ENCODE peak calls at places on chromosomes 3 and 15, in nine cellular contexts. Y, P, G, X, O, U, T, N and M are unnamed samples.

GRCh38 chr15:52822475-52822874 is 32.3 kb upstream of the ONECUT1 start:
- DNase-seq in P (no peak), G (no peak), T (no peak), U (no peak), N (no peak), Y (no peak), X (no peak), O (no peak), M (no peak)

GRCh38 chr3:7876741-7877297 is 624.8 kb upstream of the LMCD1 start:
- DNase-seq in P (peak; percentile 66), O (peak; percentile 50), X (no peak), U (no peak), Y (no peak), T (no peak), N (no peak), G (no peak), M (no peak)

GRCh38 chr3:51750878-51751277 is 28.2 kb downstream of the IQCF6 start:
- DNase-seq in T (no peak), P (no peak), G (no peak), N (no peak), U (no peak), Y (no peak), X (no peak), O (no peak), M (no peak)

GRCh38 chr15:63899193-63899592 is 65.4 kb upstream of the HERC1 start:
- DNase-seq in P (no peak), T (peak; percentile 64), Y (no peak), O (no peak), U (no peak), N (no peak), X (no peak), G (no peak), M (no peak)

GRCh38 chr15:81296673-81297072 is 27.3 kb downstream of the STARD5 start:
- DNase-seq in X (no peak), P (peak; percentile 83), O (no peak), N (peak; percentile 62), U (peak; percentile 81), G (no peak), Y (peak; percentile 73), T (peak; percentile 76), M (peak; percentile 52)

GRCh38 chr15:67133738-67134576 is 68.6 kb downstream of the SMAD3 start:
- DNase-seq in T (peak; percentile 61), P (peak; percentile 80), Y (no peak), U (no peak), N (no peak), G (no peak), X (no peak), O (peak; percentile 82), M (peak; percentile 57)

GRCh38 chr15:81899024-81899423 is 146.8 kb downstream of the MEX3B start:
- DNase-seq in P (no peak), T (no peak), O (no peak), G (no peak), N (no peak), Y (no peak), X (no peak), U (no peak), M (no peak)

GRCh38 chr15:58329781-58330467 is 101.9 kb upstream of the LIPC start:
- DNase-seq in Y (peak; percentile 62), X (no peak), O (no peak), N (peak; percentile 83), G (no peak), T (no peak), U (no peak), P (no peak), M (no peak)

GRCh38 chr15:45187894-45188830 is at the start of gene SHF:
- DNase-seq in N (peak; percentile 74), P (peak; percentile 44), T (peak; percentile 84), Y (peak; percentile 78), X (peak; percentile 34), G (peak; percentile 32), U (peak; percentile 86), O (peak; percentile 18), M (peak; percentile 63)

GRCh38 chr3:175433026-175433668 is 574.0 kb downstream of the NAALADL2 start:
- DNase-seq in T (no peak), G (no peak), N (no peak), U (no peak), Y (no peak), P (no peak), X (no peak), O (peak; percentile 96), M (no peak)

GRCh38 chr3:10772230-10773161 is 43.5 kb upstream of the SLC6A11 start:
- DNase-seq in Y (no peak), G (no peak), P (no peak), O (no peak), X (peak; percentile 5), T (no peak), N (no peak), U (peak; percentile 55), M (no peak)

GRCh38 chr15:65856821-65857455 is 12.4 kb upstream of the RAB11A start:
- DNase-seq in G (peak; percentile 32), X (peak; percentile 43), P (peak; percentile 69), N (peak; percentile 68), Y (peak; percentile 71), T (peak; percentile 75), O (peak; percentile 23), U (peak; percentile 87), M (peak; percentile 65)

GRCh38 chr15:75454471-75455418 is 3.3 kb upstream of the SIN3A start:
- DNase-seq in T (no peak), P (peak; percentile 85), O (no peak), X (peak; percentile 71), N (peak; percentile 87), Y (peak; percentile 87), G (no peak), U (peak; percentile 86), M (peak; percentile 84)

GRCh38 chr15:70344666-70345065 is 246.9 kb upstream of the TLE3 start:
- DNase-seq in G (no peak), O (no peak), Y (peak; percentile 28), U (peak; percentile 38), T (no peak), P (no peak), N (no peak), X (no peak), M (no peak)

GRCh38 chr3:194761384-194761783 is 75.7 kb downstream of the FAM43A start:
- DNase-seq in T (no peak), X (no peak), Y (no peak), G (no peak), U (no peak), O (no peak), N (no peak), P (no peak), M (no peak)

GRCh38 chr3:125401402-125401801 is 26.3 kb upstream of the ZNF148 start:
- DNase-seq in T (no peak), X (peak; percentile 73), G (no peak), P (no peak), Y (no peak), U (no peak), O (peak; percentile 55), N (no peak), M (no peak)

GRCh38 chr15:101646652-101647051 is 5.5 kb downstream of the TM2D3 start:
- DNase-seq in T (no peak), O (no peak), N (peak; percentile 73), P (no peak), Y (no peak), G (no peak), U (no peak), X (no peak), M (no peak)

GRCh38 chr3:82378370-82378769 is 616.9 kb upstream of the GBE1 start:
- DNase-seq in P (no peak), N (no peak), X (no peak), O (no peak), G (no peak), T (no peak), U (no peak), Y (no peak), M (no peak)
- H3K9me3 ChIP-seq in P (no peaks in the 10 kb centered on the region), N (no peaks in the 10 kb centered on the region), X (no peaks in the 10 kb centered on the region), O (no peaks in the 10 kb centered on the region), G (no peaks in the 10 kb centered on the region), T (no peaks in the 10 kb centered on the region), U (no peaks in the 10 kb centered on the region), Y (no peaks in the 10 kb centered on the region), M (no peaks in the 10 kb centered on the region)

GRCh38 chr3:40627095-40627494 is 102.3 kb downstream of the ZNF621 start:
- DNase-seq in G (no peak), P (no peak), N (no peak), Y (no peak), U (no peak), T (no peak), O (no peak), X (no peak), M (no peak)
- H3K9me3 ChIP-seq in G (peaks cover 11% of the 10 kb centered on the region), P (no peaks in the 10 kb centered on the region), N (no peaks in the 10 kb centered on the region), Y (peaks cover 17% of the 10 kb centered on the region), U (no peaks in the 10 kb centered on the region), T (peaks cover 24% of the 10 kb centered on the region), O (peaks cover 7% of the 10 kb centered on the region), X (no peaks in the 10 kb centered on the region), M (peaks cover 3% of the 10 kb centered on the region)

GRCh38 chr3:35028157-35028556 is 611.2 kb upstream of the ARPP21 start:
- DNase-seq in T (no peak), U (no peak), P (no peak), N (no peak), X (no peak), O (no peak), Y (no peak), G (no peak), M (no peak)
- H3K9me3 ChIP-seq in T (no peaks in the 10 kb centered on the region), U (no peaks in the 10 kb centered on the region), P (no peaks in the 10 kb centered on the region), N (peaks cover 9% of the 10 kb centered on the region), X (no peaks in the 10 kb centered on the region), O (no peaks in the 10 kb centered on the region), Y (peaks cover 6% of the 10 kb centered on the region), G (no peaks in the 10 kb centered on the region), M (no peaks in the 10 kb centered on the region)

GRCh38 chr3:2516762-2517441 is 418.2 kb downstream of the CNTN4 start:
- DNase-seq in P (no peak), U (no peak), N (no peak), X (no peak), O (no peak), Y (no peak), T (no peak), G (no peak), M (no peak)

GRCh38 chr3:2514031-2514430 is 415.4 kb downstream of the CNTN4 start:
- DNase-seq in U (no peak), Y (no peak), G (no peak), X (no peak), O (no peak), T (no peak), P (no peak), N (no peak), M (no peak)

GRCh38 chr3:2523251-2523836 is 424.7 kb downstream of the CNTN4 start:
- DNase-seq in Y (no peak), G (no peak), U (no peak), O (no peak), T (no peak), N (no peak), P (no peak), X (no peak), M (no peak)

DNA sequence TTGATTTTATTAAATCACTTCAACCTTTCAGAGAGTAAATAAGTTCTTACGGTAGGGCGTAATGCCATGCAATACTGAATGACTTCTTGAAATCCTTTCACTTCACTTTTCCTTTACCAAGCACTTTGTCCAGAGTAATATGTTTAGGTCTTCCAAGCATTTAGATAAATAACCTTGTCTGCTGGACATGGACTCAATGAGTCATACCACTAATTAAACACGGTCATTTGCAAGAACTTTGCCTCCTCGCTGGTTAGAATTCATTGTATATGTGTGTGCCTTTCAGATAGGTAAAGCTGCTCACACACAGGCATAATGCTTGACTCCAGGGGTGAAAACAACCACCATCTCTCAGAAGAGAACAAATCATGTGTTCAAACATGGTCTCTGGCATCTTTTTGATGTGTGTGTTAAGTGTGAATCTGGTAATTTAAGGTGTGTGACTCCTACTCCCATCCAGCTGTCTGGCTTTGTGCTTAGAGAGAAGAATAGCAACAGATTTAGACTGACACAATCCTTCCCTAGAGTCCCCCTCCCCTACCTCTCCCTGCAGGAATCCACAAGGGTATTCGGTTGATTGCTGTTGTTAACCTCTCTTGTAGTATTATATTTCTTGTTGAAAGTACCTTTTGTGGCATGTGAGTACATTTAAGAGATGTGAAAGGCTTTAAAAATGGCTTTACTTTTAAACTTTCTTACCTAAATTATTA is 419.0 kb downstream of the CNTN4 start:
- DNase-seq in N (no peak), Y (no peak), U (no peak), T (no peak), P (no peak), X (no peak), G (no peak), O (no peak), M (no peak)
- H3K9me3 ChIP-seq in N (no peaks in the 10 kb centered on the region), Y (no peaks in the 10 kb centered on the region), U (no peaks in the 10 kb centered on the region), T (no peaks in the 10 kb centered on the region), P (no peaks in the 10 kb centered on the region), X (no peaks in the 10 kb centered on the region), G (no peaks in the 10 kb centered on the region), O (no peaks in the 10 kb centered on the region), M (no peaks in the 10 kb centered on the region)